ENCODE peak calls at places on chromosome 11, in four cellular contexts. One of them, this sample, is unnamed. For H3K27me3 and H3K9me3, the result is how much of the 10 kb centered on the place peaks cover.

GRCh38 chr11:113647108-113647507 is 59.0 kb downstream of the TMPRSS5 start:
- DNase-seq in thoracic aorta: no peak
- DNase-seq in heart left ventricle: no peak
- DNase-seq in IMR-90: no peak
- DNase-seq in this sample: no peak

GRCh38 chr11:126716456-126717083 is 284.0 kb downstream of the KIRREL3 start:
- DNase-seq in thoracic aorta: no peak
- DNase-seq in heart left ventricle: no peak
- DNase-seq in IMR-90: peak
- DNase-seq in this sample: no peak

GRCh38 chr11:134893810-134894685 is 482.0 kb upstream of the B3GAT1 start:
- DNase-seq in IMR-90: no peak
- DNase-seq in heart left ventricle: no peak
- DNase-seq in thoracic aorta: no peak
- DNase-seq in this sample: no peak

GRCh38 chr11:134380785-134381184 is 31.3 kb downstream of the B3GAT1 start:
- DNase-seq in thoracic aorta: no peak
- DNase-seq in IMR-90: no peak
- DNase-seq in heart left ventricle: no peak
- DNase-seq in this sample: no peak

GRCh38 chr11:112223125-112223524 is 3.1 kb upstream of the PTS start:
- DNase-seq in IMR-90: peak
- DNase-seq in thoracic aorta: no peak
- DNase-seq in heart left ventricle: no peak
- DNase-seq in this sample: no peak

GRCh38 chr11:26964335-26964734 is 29.6 kb upstream of the FIBIN start:
- DNase-seq in heart left ventricle: no peak
- DNase-seq in thoracic aorta: no peak
- DNase-seq in IMR-90: peak
- DNase-seq in this sample: no peak

GRCh38 chr11:57460017-57460755 is at the start of gene RTN4RL2:
- DNase-seq in heart left ventricle: peak
- DNase-seq in IMR-90: peak
- DNase-seq in thoracic aorta: no peak
- DNase-seq in this sample: no peak

GRCh38 chr11:123577081-123577598 is 77.3 kb downstream of the SCN3B start:
- DNase-seq in heart left ventricle: peak
- DNase-seq in IMR-90: peak
- DNase-seq in thoracic aorta: no peak
- DNase-seq in this sample: no peak

GRCh38 chr11:110176366-110177056 is 83.3 kb downstream of the ZC3H12C start:
- DNase-seq in thoracic aorta: no peak
- DNase-seq in IMR-90: peak
- DNase-seq in heart left ventricle: no peak
- DNase-seq in this sample: no peak

GRCh38 chr11:16992846-16993245 is 21.4 kb downstream of the PLEKHA7 start:
- DNase-seq in IMR-90: no peak
- DNase-seq in heart left ventricle: no peak
- DNase-seq in thoracic aorta: no peak
- DNase-seq in this sample: no peak

GRCh38 chr11:113475160-113475761 is at the start of gene DRD2:
- DNase-seq in thoracic aorta: no peak
- DNase-seq in IMR-90: no peak
- DNase-seq in heart left ventricle: no peak
- DNase-seq in this sample: no peak

GRCh38 chr11:11409224-11409623 is 56.2 kb upstream of the CSNK2A3 start:
- DNase-seq in heart left ventricle: no peak
- DNase-seq in thoracic aorta: no peak
- DNase-seq in IMR-90: no peak
- DNase-seq in this sample: no peak

GRCh38 chr11:11408436-11409221 is 55.6 kb upstream of the CSNK2A3 start:
- DNase-seq in IMR-90: no peak
- DNase-seq in heart left ventricle: no peak
- DNase-seq in thoracic aorta: no peak
- DNase-seq in this sample: no peak

GRCh38 chr11:11407065-11407737 is 54.2 kb upstream of the CSNK2A3 start:
- DNase-seq in heart left ventricle: no peak
- DNase-seq in IMR-90: no peak
- DNase-seq in thoracic aorta: no peak
- DNase-seq in this sample: no peak

GRCh38 chr11:11406652-11407051 is 53.6 kb upstream of the CSNK2A3 start:
- DNase-seq in thoracic aorta: no peak
- DNase-seq in heart left ventricle: no peak
- DNase-seq in IMR-90: no peak
- DNase-seq in this sample: no peak

GRCh38 chr11:11407738-11408084 is 54.7 kb upstream of the CSNK2A3 start:
- DNase-seq in IMR-90: no peak
- DNase-seq in heart left ventricle: no peak
- DNase-seq in thoracic aorta: no peak
- DNase-seq in this sample: no peak
- H3K27me3 ChIP-seq in IMR-90: under half
- H3K27me3 ChIP-seq in heart left ventricle: under half
- H3K27me3 ChIP-seq in thoracic aorta: under half
- H3K27me3 ChIP-seq in this sample: under half

GRCh38 chr11:97389270-97389669 is 999.5 kb downstream of the JRKL start:
- DNase-seq in IMR-90: no peak
- DNase-seq in heart left ventricle: no peak
- DNase-seq in thoracic aorta: no peak
- DNase-seq in this sample: no peak
- H3K9me3 ChIP-seq in IMR-90: under half
- H3K9me3 ChIP-seq in heart left ventricle: under half
- H3K9me3 ChIP-seq in thoracic aorta: under half
- H3K9me3 ChIP-seq in this sample: under half

GRCh38 chr11:850777-851762 is 8.4 kb downstream of the TSPAN4 start:
- DNase-seq in thoracic aorta: no peak
- DNase-seq in heart left ventricle: no peak
- DNase-seq in IMR-90: no peak
- DNase-seq in this sample: no peak
- H3K4me3 ChIP-seq in thoracic aorta: no peak
- H3K4me3 ChIP-seq in heart left ventricle: no peak
- H3K4me3 ChIP-seq in IMR-90: no peak
- H3K4me3 ChIP-seq in this sample: peak

GRCh38 chr11:61477734-61478148 is 30.8 kb upstream of the LRRC10B start:
- DNase-seq in IMR-90: no peak
- DNase-seq in heart left ventricle: no peak
- DNase-seq in thoracic aorta: no peak
- DNase-seq in this sample: no peak

GRCh38 chr11:61482513-61482912 is 26.0 kb upstream of the LRRC10B start:
- DNase-seq in IMR-90: no peak
- DNase-seq in thoracic aorta: no peak
- DNase-seq in heart left ventricle: no peak
- DNase-seq in this sample: no peak

GRCh38 chr11:61481806-61482205 is 26.7 kb upstream of the LRRC10B start:
- DNase-seq in IMR-90: no peak
- DNase-seq in heart left ventricle: no peak
- DNase-seq in thoracic aorta: no peak
- DNase-seq in this sample: no peak

GRCh38 chr11:61480936-61481335 is 27.6 kb upstream of the LRRC10B start:
- DNase-seq in IMR-90: no peak
- DNase-seq in heart left ventricle: no peak
- DNase-seq in thoracic aorta: no peak
- DNase-seq in this sample: no peak

DNA sequence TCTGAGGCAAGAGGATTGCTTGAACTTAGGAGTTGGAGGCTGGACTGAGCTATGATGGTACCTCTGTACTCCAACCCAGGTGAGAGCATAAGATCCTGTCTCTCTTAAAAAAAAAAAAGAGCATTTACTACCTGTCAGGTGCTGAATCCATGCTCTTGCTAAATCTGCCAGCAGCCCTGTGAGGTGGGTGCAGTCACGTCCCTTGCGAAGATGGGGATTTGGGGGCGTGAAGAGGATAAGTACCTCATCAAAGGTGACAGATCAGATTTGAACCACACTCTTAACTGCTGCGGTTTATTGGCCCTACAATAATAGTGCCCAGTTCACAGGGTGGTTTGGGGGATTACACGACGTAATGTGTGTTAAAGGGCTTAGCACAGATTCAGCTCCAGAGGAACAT is 28.3 kb upstream of the LRRC10B start:
- DNase-seq in IMR-90: no peak
- DNase-seq in heart left ventricle: no peak
- DNase-seq in thoracic aorta: no peak
- DNase-seq in this sample: no peak
- H3K27me3 ChIP-seq in IMR-90: under half
- H3K27me3 ChIP-seq in heart left ventricle: under half
- H3K27me3 ChIP-seq in thoracic aorta: under half
- H3K27me3 ChIP-seq in this sample: under half

DNA sequence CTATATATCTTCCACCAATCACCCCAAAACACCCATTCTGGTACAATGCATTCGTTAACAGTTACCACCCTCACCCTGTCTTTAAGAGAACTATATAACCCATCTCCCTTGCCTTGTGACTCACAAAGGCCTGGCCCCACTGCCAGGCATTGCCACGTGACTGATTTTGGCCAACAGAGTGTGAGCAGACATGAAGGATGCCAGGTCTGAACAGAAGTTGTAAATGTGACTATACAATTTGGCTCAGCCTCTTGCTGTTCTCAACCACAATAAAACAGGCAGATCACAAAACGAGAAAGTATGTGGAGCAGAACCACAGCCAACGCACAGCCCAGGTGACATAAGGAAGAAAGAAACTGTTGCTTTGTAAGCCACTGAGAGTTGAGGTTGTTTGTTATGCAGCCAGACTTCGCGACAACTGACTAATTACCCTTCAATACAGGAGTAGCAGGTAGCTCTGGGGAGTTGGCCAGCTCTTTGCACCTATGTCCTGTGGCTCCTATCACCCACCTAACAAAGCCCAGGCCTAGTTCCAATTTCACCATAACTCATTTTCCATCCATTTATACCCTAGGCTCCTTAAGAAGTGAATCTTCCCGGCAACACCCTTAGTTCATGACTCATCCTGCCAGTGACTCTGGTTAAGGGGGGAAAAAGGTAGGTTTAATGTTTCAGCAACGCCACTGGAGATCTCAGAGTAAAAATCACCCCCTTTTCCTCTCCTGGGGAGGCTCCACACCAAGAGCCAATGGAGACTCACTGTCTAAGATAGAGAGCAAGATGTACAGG is 53.7 kb downstream of the GALNT18 start:
- DNase-seq in thoracic aorta: no peak
- DNase-seq in heart left ventricle: no peak
- DNase-seq in IMR-90: peak
- DNase-seq in this sample: no peak
- H3K9me3 ChIP-seq in thoracic aorta: under half
- H3K9me3 ChIP-seq in heart left ventricle: under half
- H3K9me3 ChIP-seq in IMR-90: under half
- H3K9me3 ChIP-seq in this sample: under half

GRCh38 chr11:6482431-6482830 is 1.1 kb downstream of the TIMM10B start:
- DNase-seq in thoracic aorta: no peak
- DNase-seq in IMR-90: no peak
- DNase-seq in heart left ventricle: no peak
- DNase-seq in this sample: no peak
- H3K4me3 ChIP-seq in thoracic aorta: peak
- H3K4me3 ChIP-seq in IMR-90: peak
- H3K4me3 ChIP-seq in heart left ventricle: peak
- H3K4me3 ChIP-seq in this sample: peak

GRCh38 chr11:64711138-64711943 is 11.7 kb downstream of the NRXN2 start:
- DNase-seq in IMR-90: no peak
- DNase-seq in heart left ventricle: peak
- DNase-seq in thoracic aorta: no peak
- DNase-seq in this sample: no peak

GRCh38 chr11:64710418-64711137 is 12.4 kb downstream of the NRXN2 start:
- DNase-seq in thoracic aorta: no peak
- DNase-seq in heart left ventricle: peak
- DNase-seq in IMR-90: peak
- DNase-seq in this sample: no peak

GRCh38 chr11:64703048-64703447 is 19.9 kb downstream of the NRXN2 start:
- DNase-seq in heart left ventricle: no peak
- DNase-seq in IMR-90: no peak
- DNase-seq in thoracic aorta: no peak
- DNase-seq in this sample: no peak

DNA sequence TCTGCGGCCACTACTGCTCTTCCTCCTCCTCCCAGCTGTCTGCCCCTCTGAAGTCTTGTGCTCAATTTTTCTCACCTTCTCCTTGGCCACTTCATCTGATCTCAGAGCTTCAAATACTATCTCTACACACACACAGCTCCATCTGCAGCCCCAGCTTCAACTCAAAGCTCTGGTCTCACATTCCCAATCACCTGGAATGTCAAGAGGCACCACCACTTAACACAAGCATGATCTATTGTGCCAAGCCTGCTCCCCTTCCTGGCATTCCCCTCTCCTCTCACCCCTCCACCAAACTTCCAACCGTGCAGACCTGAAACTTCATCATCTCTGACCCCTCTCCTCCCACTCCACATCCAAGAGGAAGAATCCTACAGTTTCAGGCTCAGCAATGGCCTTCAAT is 17.5 kb downstream of the NRXN2 start:
- DNase-seq in IMR-90: no peak
- DNase-seq in thoracic aorta: no peak
- DNase-seq in heart left ventricle: no peak
- DNase-seq in this sample: no peak
- H3K27me3 ChIP-seq in IMR-90: under half
- H3K27me3 ChIP-seq in thoracic aorta: under half
- H3K27me3 ChIP-seq in heart left ventricle: under half
- H3K27me3 ChIP-seq in this sample: under half